ENCODE peak calls at places on chromosomes 5 and 9, in ten cellular contexts. S, P, G, T, H, I, Z, N, V and X are unnamed samples. For H3K36me3, the result is how much of the 10 kb centered on the place peaks cover.

GRCh38 chr9:134192951-134193731 is 28.8 kb upstream of the RNU6ATAC start:
- DNase-seq in I (no peak), G (no peak), N (peak), S (no peak), V (peak), T (no peak), Z (peak), P (no peak), H (no peak), X (no peak)

GRCh38 chr5:169435506-169436230 is 134.7 kb upstream of the SLIT3 start:
- DNase-seq in I (no peak), T (no peak), V (peak), P (no peak), S (no peak), H (no peak), G (no peak), Z (no peak), N (no peak), X (no peak)

GRCh38 chr9:131302244-131303075 is 12.9 kb downstream of the PLPP7 start:
- DNase-seq in V (no peak), N (no peak), I (no peak), T (no peak), Z (no peak), H (no peak), S (peak), G (peak), P (no peak), X (no peak)

GRCh38 chr9:125538092-125538473 is 168.9 kb downstream of the MAPKAP1 start:
- DNase-seq in T (no peak), V (peak), P (no peak), H (peak), G (peak), Z (no peak), S (no peak), N (no peak), I (peak), X (no peak)

GRCh38 chr5:59746261-59746765 is 147.2 kb downstream of the PDE4D start:
- DNase-seq in Z (no peak), G (no peak), I (no peak), V (peak), P (no peak), H (peak), T (no peak), N (no peak), S (no peak), X (no peak)

GRCh38 chr5:137370096-137370495 is 129.0 kb downstream of the SPOCK1 start:
- DNase-seq in G (no peak), T (no peak), I (no peak), S (no peak), H (no peak), Z (no peak), V (peak), P (no peak), N (no peak), X (no peak)

GRCh38 chr5:170297589-170298462 is at the start of gene LCP2:
- DNase-seq in I (no peak), S (no peak), V (no peak), T (peak), N (no peak), Z (no peak), G (no peak), H (no peak), P (no peak), X (peak)

GRCh38 chr9:93623736-93624135 is 47.4 kb downstream of the PHF2 start:
- DNase-seq in G (no peak), P (no peak), Z (no peak), H (no peak), I (no peak), V (no peak), S (no peak), N (no peak), T (no peak), X (no peak)

GRCh38 chr9:131678499-131679111 is 61.3 kb downstream of the RAPGEF1 start:
- DNase-seq in P (peak), H (peak), Z (peak), N (peak), S (peak), G (peak), V (peak), T (peak), I (peak), X (peak)

GRCh38 chr9:38622083-38622674 is 1.8 kb upstream of the ANKRD18A start:
- DNase-seq in H (no peak), S (no peak), N (peak), I (peak), Z (no peak), P (peak), T (no peak), V (no peak), G (peak), X (no peak)

GRCh38 chr5:173524136-173524535 is 92.3 kb downstream of the BOD1 start:
- DNase-seq in V (no peak), T (no peak), N (no peak), Z (no peak), G (no peak), P (no peak), I (no peak), H (no peak), S (no peak), X (no peak)

GRCh38 chr9:135039916-135040645 is 47.4 kb upstream of the OLFM1 start:
- DNase-seq in P (no peak), H (no peak), V (no peak), S (no peak), T (no peak), I (no peak), N (peak), Z (no peak), G (no peak), X (no peak)

GRCh38 chr9:113918697-113919390 is 42.7 kb downstream of the ZNF618 start:
- DNase-seq in V (no peak), I (no peak), N (no peak), S (no peak), P (no peak), T (no peak), G (no peak), H (no peak), Z (no peak), X (no peak)

GRCh38 chr5:10913846-10914245 is 152.8 kb upstream of the DAP start:
- DNase-seq in I (no peak), H (no peak), Z (no peak), N (no peak), P (no peak), S (no peak), G (peak), V (peak), T (no peak), X (no peak)

DNA sequence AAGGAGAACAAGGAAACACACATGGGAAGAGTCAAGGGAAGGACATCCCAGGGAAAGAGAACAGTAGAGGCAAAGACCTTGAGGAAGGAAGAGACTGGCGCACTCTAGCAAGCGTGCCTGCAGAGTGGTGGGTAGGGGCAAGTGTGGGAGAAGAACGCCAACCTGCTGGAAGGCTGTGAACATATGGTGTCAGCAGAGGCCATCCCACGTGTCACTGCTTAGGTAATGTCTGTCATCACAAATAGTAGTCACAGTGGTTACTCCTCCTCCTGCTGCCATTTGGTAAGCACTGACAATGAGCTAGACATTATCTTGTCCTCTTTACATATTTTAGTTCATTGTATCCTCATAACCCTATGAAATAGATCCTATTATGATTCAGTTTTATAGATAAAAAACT is 206.4 kb upstream of the TRIM32 start:
- DNase-seq in P (no peak), N (no peak), T (no peak), H (no peak), S (no peak), V (no peak), I (no peak), Z (no peak), G (no peak), X (no peak)
- TF ChIP-seq CTCF in P (no peak), N (no peak), T (no peak), H (no peak), S (no peak), V (no peak), I (no peak), Z (no peak), G (no peak), X (no peak)

DNA sequence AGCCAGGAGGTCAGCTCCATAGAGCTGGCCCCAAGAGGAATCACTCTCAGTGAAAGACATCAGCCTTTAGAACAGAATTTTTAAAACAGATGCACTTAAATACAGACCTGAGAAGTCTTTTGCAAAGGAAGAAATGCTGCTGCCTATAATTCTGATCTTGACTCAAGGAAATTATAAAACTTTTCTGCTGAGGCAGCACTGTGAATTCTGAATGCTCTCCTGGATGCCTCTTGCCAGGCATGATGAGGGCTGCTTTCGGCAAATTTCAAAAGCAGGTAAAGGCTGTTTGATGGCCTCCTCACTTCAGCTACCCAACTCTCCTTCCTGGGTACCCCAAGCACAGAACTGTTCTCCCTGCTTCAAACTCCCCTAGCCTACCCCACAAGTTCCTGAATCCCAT is 174.8 kb downstream of the CDK5RAP2 start:
- DNase-seq in V (no peak), G (no peak), N (no peak), I (no peak), P (no peak), T (no peak), H (no peak), S (no peak), Z (no peak), X (no peak)
- H3K36me3 ChIP-seq in V (under half), G (under half), N (half or more), I (under half), P (under half), T (half or more), H (under half), S (half or more), Z (under half), X (half or more)

DNA sequence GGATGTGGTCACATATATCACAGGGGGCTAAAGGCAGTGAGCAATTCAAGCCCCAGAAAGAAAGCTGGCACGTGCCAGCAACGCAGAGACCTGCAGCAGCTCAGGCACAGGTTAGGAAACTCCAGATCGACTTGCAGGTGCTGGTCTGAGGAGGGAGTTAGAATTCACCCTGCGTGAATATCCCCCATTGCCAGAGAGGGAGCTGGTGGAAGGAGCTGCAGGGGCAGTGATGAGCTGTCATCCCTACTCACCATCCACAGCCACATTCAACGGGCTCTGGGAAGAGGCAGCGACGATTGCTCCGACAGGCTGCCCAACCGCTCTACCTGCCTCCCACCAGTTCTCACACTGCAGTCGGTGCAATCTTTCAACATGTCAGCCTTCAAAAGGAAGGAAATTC is 40.8 kb upstream of the CLK4 start:
- DNase-seq in Z (no peak), T (no peak), N (no peak), I (no peak), S (no peak), H (no peak), G (no peak), P (peak), V (no peak), X (no peak)
- TF ChIP-seq CTCF in Z (no peak), T (no peak), N (no peak), I (no peak), S (no peak), H (no peak), G (no peak), P (no peak), V (no peak), X (no peak)

DNA sequence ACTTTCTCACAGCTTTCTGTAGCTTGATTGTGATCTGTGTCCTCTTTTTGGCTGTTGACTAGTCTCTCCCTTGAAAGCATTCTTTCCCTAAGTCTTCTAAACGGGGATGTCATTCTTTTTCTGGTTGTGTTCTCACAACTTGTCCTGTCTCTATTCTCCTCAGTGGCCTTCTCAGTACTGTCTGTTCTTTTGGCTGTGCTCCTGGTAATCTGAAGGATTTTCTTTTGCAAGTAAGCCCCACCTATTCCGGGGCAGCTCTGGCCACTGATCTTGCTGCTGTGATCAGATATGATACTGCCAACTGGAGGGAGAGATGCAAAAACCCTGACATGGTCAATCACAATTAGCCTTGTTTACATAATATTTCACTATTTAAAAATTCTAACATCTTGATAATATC is 172.2 kb downstream of the CDC42SE2 start:
- DNase-seq in P (no peak), H (no peak), I (no peak), N (no peak), G (no peak), T (no peak), V (no peak), S (no peak), Z (no peak), X (no peak)
- H3K36me3 ChIP-seq in P (under half), H (under half), I (under half), N (under half), G (under half), T (half or more), V (under half), S (half or more), Z (under half), X (half or more)

DNA sequence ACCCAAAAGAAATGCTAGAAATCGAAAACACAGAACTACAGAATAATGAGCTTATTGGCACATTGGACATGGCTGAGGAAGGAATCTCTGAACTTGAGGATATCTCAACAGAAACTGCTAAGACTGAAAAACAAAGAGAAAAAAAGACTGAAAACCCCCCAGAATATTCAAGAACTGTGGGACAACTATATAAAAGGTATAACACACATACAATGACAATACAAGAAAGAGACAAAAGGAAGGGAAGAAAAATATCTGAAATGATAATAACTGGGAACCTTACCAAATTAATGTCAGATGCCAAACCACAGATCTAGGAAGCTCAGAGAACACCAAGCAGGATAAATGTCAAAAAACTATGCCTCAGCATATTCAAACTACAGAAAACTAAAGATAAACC is 68.6 kb upstream of the TNPO1 start:
- DNase-seq in I (no peak), V (no peak), N (no peak), G (no peak), Z (no peak), T (no peak), H (no peak), P (no peak), S (no peak), X (no peak)
- TF ChIP-seq CTCF in I (no peak), V (no peak), N (no peak), G (no peak), Z (no peak), T (no peak), H (no peak), P (no peak), S (no peak), X (no peak)

DNA sequence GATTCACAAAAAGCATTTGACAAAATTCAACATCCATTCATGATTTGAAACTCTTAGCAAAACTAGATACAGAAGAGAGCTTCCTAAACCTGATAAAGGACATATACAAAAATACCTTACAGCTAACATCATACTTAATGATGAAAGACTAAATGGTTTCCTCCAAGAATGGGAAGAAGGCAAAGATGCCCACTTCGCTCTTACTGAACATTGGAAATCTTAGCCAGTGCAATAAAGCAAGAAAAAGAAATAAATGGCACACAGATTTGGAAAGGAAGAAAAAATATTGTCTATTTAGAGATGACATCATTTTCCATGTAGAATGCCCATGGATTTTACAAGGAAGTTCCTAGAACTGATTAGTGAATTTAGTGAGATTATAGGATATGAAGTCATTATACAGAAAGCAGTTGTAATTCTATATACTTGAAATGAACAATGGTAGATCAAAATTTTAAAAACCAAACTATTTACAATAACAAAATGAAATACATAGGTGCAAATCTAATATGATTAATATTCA is 64.4 kb downstream of the NAA35 start:
- DNase-seq in N (no peak), Z (no peak), V (no peak), H (no peak), G (no peak), I (no peak), S (no peak), T (no peak), P (no peak), X (no peak)
- H3K36me3 ChIP-seq in N (under half), Z (under half), V (under half), H (under half), G (under half), I (under half), S (half or more), T (half or more), P (half or more), X (under half)

DNA sequence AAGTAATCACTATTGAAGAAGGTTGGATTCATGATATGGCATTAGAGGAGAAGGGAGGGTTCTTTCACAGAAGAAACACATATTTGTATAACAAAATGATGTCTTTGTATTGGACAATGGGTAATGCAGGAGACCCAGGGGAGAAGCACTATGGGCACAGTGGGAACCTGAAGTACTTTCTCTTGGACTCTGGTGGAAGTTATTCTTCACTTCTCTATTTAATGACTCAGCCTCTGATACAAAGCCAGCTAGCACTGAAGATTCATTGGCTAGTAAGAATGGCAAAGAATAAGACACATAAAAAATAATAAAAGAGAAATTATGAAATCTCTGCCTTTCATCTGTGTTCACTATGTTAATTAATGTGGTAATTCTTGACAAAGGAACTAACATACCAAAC is 149.9 kb upstream of the PRR16 start:
- DNase-seq in Z (no peak), I (no peak), S (no peak), P (no peak), G (no peak), N (no peak), T (no peak), H (no peak), V (peak), X (no peak)
- TF ChIP-seq CTCF in Z (no peak), I (no peak), S (no peak), P (no peak), G (no peak), N (no peak), T (no peak), H (no peak), V (no peak), X (no peak)

GRCh38 chr5:150751096-150751891 is 7.5 kb downstream of the DCTN4 start:
- DNase-seq in N (no peak), P (no peak), G (no peak), V (peak), H (no peak), S (no peak), I (no peak), T (no peak), Z (no peak), X (no peak)

GRCh38 chr5:150750469-150750868 is 8.3 kb downstream of the DCTN4 start:
- DNase-seq in G (no peak), S (no peak), N (no peak), I (no peak), P (no peak), T (no peak), H (peak), V (no peak), Z (no peak), X (no peak)

GRCh38 chr5:150753863-150754262 is 5.0 kb downstream of the DCTN4 start:
- DNase-seq in Z (no peak), S (no peak), I (no peak), G (peak), P (no peak), N (no peak), V (no peak), T (no peak), H (no peak), X (no peak)

GRCh38 chr5:150757087-150757649 is 1.6 kb downstream of the DCTN4 start:
- DNase-seq in T (no peak), S (no peak), H (no peak), N (no peak), P (no peak), G (no peak), Z (no peak), V (no peak), I (no peak), X (no peak)

DNA sequence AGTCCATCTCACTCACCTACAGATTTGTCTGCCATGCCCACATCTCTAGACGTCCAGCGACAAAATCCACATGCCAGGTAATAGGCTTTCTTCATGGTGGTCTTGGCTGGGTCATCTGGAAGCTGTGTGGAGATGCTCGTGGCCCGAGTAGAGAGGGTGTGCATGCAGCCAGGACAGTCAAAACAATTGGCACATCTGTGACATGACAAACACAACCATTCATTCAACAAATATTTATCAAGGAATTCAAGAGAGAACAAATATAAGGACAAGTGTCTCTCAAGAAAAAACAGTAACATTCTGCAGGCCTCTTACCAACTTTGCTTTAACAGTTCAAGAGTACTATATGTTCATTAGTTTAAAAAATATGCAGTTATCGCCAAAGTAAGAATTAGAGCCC is 5.4 kb downstream of the DCTN4 start:
- DNase-seq in G (no peak), N (no peak), P (no peak), T (no peak), V (no peak), I (no peak), H (no peak), S (no peak), Z (no peak), X (no peak)
- H3K36me3 ChIP-seq in G (under half), N (under half), P (under half), T (under half), V (under half), I (half or more), H (under half), S (half or more), Z (under half), X (under half)